ENCODE peak calls at places on chromosomes 12 and 14, in five cellular contexts. One of them, this sample, is unnamed.

GRCh38 chr14:91361236-91361811 is 56.3 kb downstream of the CCDC88C start:
- DNase-seq in neuronal stem cell: no peak
- DNase-seq in thoracic aorta: no peak
- DNase-seq in cardiac muscle cell: peak; percentile 92
- DNase-seq in mucosa of descending colon: no peak
- DNase-seq in this sample: peak; percentile 87

GRCh38 chr12:5773550-5773949 is 171.5 kb downstream of the ANO2 start:
- DNase-seq in neuronal stem cell: no peak
- DNase-seq in thoracic aorta: no peak
- DNase-seq in cardiac muscle cell: no peak
- DNase-seq in mucosa of descending colon: no peak
- DNase-seq in this sample: no peak

GRCh38 chr12:64001439-64001838 is 156.9 kb downstream of the SRGAP1 start:
- DNase-seq in neuronal stem cell: no peak
- DNase-seq in thoracic aorta: no peak
- DNase-seq in cardiac muscle cell: no peak
- DNase-seq in mucosa of descending colon: no peak
- DNase-seq in this sample: no peak

GRCh38 chr12:52209321-52209720 is 17.5 kb upstream of the KRT80 start:
- DNase-seq in neuronal stem cell: no peak
- DNase-seq in thoracic aorta: no peak
- DNase-seq in cardiac muscle cell: no peak
- DNase-seq in mucosa of descending colon: peak; percentile 17
- DNase-seq in this sample: peak; percentile 76

GRCh38 chr14:70663707-70664179 is 22.0 kb downstream of the TTC9 start:
- DNase-seq in neuronal stem cell: no peak
- DNase-seq in thoracic aorta: no peak
- DNase-seq in cardiac muscle cell: peak; percentile 3
- DNase-seq in mucosa of descending colon: no peak
- DNase-seq in this sample: no peak

GRCh38 chr12:18676112-18676511 is 61.7 kb downstream of the PLCZ1 start:
- DNase-seq in neuronal stem cell: no peak
- DNase-seq in thoracic aorta: no peak
- DNase-seq in cardiac muscle cell: no peak
- DNase-seq in mucosa of descending colon: no peak
- DNase-seq in this sample: no peak

GRCh38 chr12:49819786-49820185 is 8.4 kb downstream of the NCKAP5L start:
- DNase-seq in neuronal stem cell: no peak
- DNase-seq in thoracic aorta: no peak
- DNase-seq in cardiac muscle cell: no peak
- DNase-seq in mucosa of descending colon: no peak
- DNase-seq in this sample: no peak

GRCh38 chr12:68612245-68612644 is 1.5 kb downstream of the RAP1B start:
- DNase-seq in neuronal stem cell: no peak
- DNase-seq in thoracic aorta: no peak
- DNase-seq in cardiac muscle cell: peak; percentile 37
- DNase-seq in mucosa of descending colon: no peak
- DNase-seq in this sample: no peak

GRCh38 chr14:50139192-50139591 is 22.8 kb upstream of the VCPKMT start:
- DNase-seq in neuronal stem cell: no peak
- DNase-seq in thoracic aorta: no peak
- DNase-seq in cardiac muscle cell: peak; percentile 19
- DNase-seq in mucosa of descending colon: no peak
- DNase-seq in this sample: no peak

GRCh38 chr14:103196716-103197115 is 73.5 kb downstream of the TNFAIP2 start:
- DNase-seq in neuronal stem cell: no peak
- DNase-seq in thoracic aorta: no peak
- DNase-seq in cardiac muscle cell: no peak
- DNase-seq in mucosa of descending colon: no peak
- DNase-seq in this sample: no peak

GRCh38 chr12:88577537-88577936 is 2.7 kb downstream of the KITLG start:
- DNase-seq in neuronal stem cell: no peak
- DNase-seq in thoracic aorta: no peak
- DNase-seq in cardiac muscle cell: no peak
- DNase-seq in mucosa of descending colon: no peak
- DNase-seq in this sample: no peak

GRCh38 chr12:11273449-11273848 is 3.9 kb upstream of the PRB3 start:
- DNase-seq in neuronal stem cell: no peak
- DNase-seq in thoracic aorta: no peak
- DNase-seq in cardiac muscle cell: no peak
- DNase-seq in mucosa of descending colon: no peak
- DNase-seq in this sample: no peak

GRCh38 chr12:68281685-68282084 is 28.3 kb upstream of the IL22 start:
- DNase-seq in neuronal stem cell: no peak
- DNase-seq in thoracic aorta: no peak
- DNase-seq in cardiac muscle cell: no peak
- DNase-seq in mucosa of descending colon: no peak
- DNase-seq in this sample: no peak

GRCh38 chr12:4287325-4288290 is 14.0 kb downstream of the CCND2 start:
- DNase-seq in neuronal stem cell: no peak
- DNase-seq in thoracic aorta: no peak
- DNase-seq in cardiac muscle cell: no peak
- DNase-seq in mucosa of descending colon: no peak
- DNase-seq in this sample: peak; percentile 66

GRCh38 chr12:107581616-107582015 is 104.0 kb upstream of the PWP1 start:
- DNase-seq in neuronal stem cell: no peak
- DNase-seq in thoracic aorta: no peak
- DNase-seq in cardiac muscle cell: no peak
- DNase-seq in mucosa of descending colon: no peak
- DNase-seq in this sample: no peak

GRCh38 chr14:50260511-50260910 is 29.1 kb upstream of the SOS2 start:
- DNase-seq in neuronal stem cell: no peak
- DNase-seq in thoracic aorta: no peak
- DNase-seq in cardiac muscle cell: peak; percentile 68
- DNase-seq in mucosa of descending colon: no peak
- DNase-seq in this sample: peak; percentile 13

GRCh38 chr12:49478949-49479664 is 59.7 kb upstream of the KCNH3 start:
- DNase-seq in neuronal stem cell: no peak
- DNase-seq in thoracic aorta: no peak
- DNase-seq in cardiac muscle cell: no peak
- DNase-seq in mucosa of descending colon: no peak
- DNase-seq in this sample: no peak

GRCh38 chr14:55911794-55912193 is 206.4 kb upstream of the PELI2 start:
- DNase-seq in neuronal stem cell: no peak
- DNase-seq in thoracic aorta: no peak
- DNase-seq in cardiac muscle cell: peak; percentile 34
- DNase-seq in mucosa of descending colon: no peak
- DNase-seq in this sample: no peak

GRCh38 chr12:42332301-42332894 is 6.4 kb downstream of the PPHLN1 start:
- DNase-seq in neuronal stem cell: no peak
- DNase-seq in thoracic aorta: no peak
- DNase-seq in cardiac muscle cell: peak; percentile 64
- DNase-seq in mucosa of descending colon: no peak
- DNase-seq in this sample: peak; percentile 24
- H3K4me1 ChIP-seq in neuronal stem cell: peaks cover 3% of the 10 kb centered on the region
- H3K4me1 ChIP-seq in thoracic aorta: peaks cover 9% of the 10 kb centered on the region
- H3K4me1 ChIP-seq in cardiac muscle cell: peaks cover 14% of the 10 kb centered on the region
- H3K4me1 ChIP-seq in mucosa of descending colon: peaks cover 8% of the 10 kb centered on the region
- H3K4me1 ChIP-seq in this sample: peaks cover 10% of the 10 kb centered on the region

DNA sequence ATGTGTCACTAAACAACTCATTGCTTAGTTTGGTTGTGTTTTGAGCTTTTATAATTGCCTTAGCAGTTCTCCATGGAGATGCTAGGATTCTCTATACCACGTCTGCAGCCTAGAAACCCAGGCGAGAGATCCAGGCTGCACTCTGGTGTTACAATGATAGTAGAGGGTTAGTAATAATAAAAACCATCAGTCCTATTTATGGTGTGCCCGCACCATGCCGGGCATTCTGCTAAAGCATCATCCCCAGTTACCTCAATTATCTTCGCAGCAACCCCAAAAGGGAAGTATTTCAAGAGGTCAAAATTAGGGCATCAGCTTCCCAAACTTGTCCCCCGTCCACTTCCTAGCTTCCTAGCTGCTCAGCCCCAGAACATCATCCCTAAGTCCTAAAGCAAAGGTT is 3.2 kb downstream of the SYNE3 start:
- DNase-seq in neuronal stem cell: no peak
- DNase-seq in thoracic aorta: no peak
- DNase-seq in cardiac muscle cell: no peak
- DNase-seq in mucosa of descending colon: no peak
- DNase-seq in this sample: no peak
- H3K4me1 ChIP-seq in neuronal stem cell: peaks cover 22% of the 10 kb centered on the region
- H3K4me1 ChIP-seq in thoracic aorta: peaks cover 21% of the 10 kb centered on the region
- H3K4me1 ChIP-seq in cardiac muscle cell: peaks cover 15% of the 10 kb centered on the region
- H3K4me1 ChIP-seq in mucosa of descending colon: peaks cover 23% of the 10 kb centered on the region
- H3K4me1 ChIP-seq in this sample: peaks cover 9% of the 10 kb centered on the region

DNA sequence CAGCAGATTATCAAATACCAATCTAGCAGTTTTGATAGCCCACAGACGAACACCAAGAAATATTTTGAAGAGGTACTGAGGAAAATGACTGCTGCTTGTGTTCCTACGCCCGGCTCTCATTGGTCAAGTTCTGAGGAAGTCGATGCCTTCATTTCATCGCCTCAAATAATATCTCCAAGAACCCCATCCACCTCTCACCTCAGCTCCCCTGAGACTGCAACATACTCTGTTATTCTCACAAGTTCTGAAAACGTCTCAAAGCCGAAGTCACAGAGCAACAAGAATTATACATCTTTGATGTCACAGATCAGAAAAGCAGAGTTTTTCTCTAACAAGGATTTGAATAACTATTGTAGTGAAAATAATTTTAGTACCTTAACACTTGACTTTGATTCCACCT is 55.5 kb upstream of the BCAT1 start:
- DNase-seq in neuronal stem cell: no peak
- DNase-seq in thoracic aorta: no peak
- DNase-seq in cardiac muscle cell: no peak
- DNase-seq in mucosa of descending colon: no peak
- DNase-seq in this sample: no peak
- H3K4me1 ChIP-seq in neuronal stem cell: no peaks in the 10 kb centered on the region
- H3K4me1 ChIP-seq in thoracic aorta: no peaks in the 10 kb centered on the region
- H3K4me1 ChIP-seq in cardiac muscle cell: no peaks in the 10 kb centered on the region
- H3K4me1 ChIP-seq in mucosa of descending colon: no peaks in the 10 kb centered on the region
- H3K4me1 ChIP-seq in this sample: no peaks in the 10 kb centered on the region

GRCh38 chr14:21231020-21231652 is 38.1 kb downstream of the HNRNPC start:
- DNase-seq in neuronal stem cell: no peak
- DNase-seq in thoracic aorta: no peak
- DNase-seq in cardiac muscle cell: no peak
- DNase-seq in mucosa of descending colon: no peak
- DNase-seq in this sample: no peak
- H3K4me1 ChIP-seq in neuronal stem cell: no peaks in the 10 kb centered on the region
- H3K4me1 ChIP-seq in thoracic aorta: peaks cover 16% of the 10 kb centered on the region
- H3K4me1 ChIP-seq in cardiac muscle cell: no peaks in the 10 kb centered on the region
- H3K4me1 ChIP-seq in mucosa of descending colon: no peaks in the 10 kb centered on the region
- H3K4me1 ChIP-seq in this sample: peaks cover 4% of the 10 kb centered on the region